ENCODE peak calls at places on chromosomes 3 and 15, in four cellular contexts. P, L, B and Z are unnamed samples. For H3K27me3, the result is how much of the 10 kb centered on the place peaks cover.

GRCh38 chr3:197942956-197943556 is 6.9 kb upstream of the RPL35A start:
- DNase-seq in B (no peak), L (no peak), P (no peak), Z (no peak)

GRCh38 chr15:66956672-66957540 is 108.5 kb upstream of the SMAD3 start:
- DNase-seq in P (no peak), B (no peak), L (no peak), Z (no peak)

GRCh38 chr3:101050061-101050460 is 56.8 kb upstream of the ABI3BP start:
- DNase-seq in B (no peak), P (no peak), L (no peak), Z (no peak)

GRCh38 chr15:41512512-41513281 is 930 bp downstream of the LTK start:
- DNase-seq in B (no peak), L (peak), P (no peak), Z (no peak)

GRCh38 chr3:51519848-51520247 is 18.7 kb upstream of the RAD54L2 start:
- DNase-seq in B (no peak), P (peak), L (no peak), Z (no peak)

GRCh38 chr3:166125179-166125578 is 288.0 kb upstream of the BCHE start:
- DNase-seq in L (no peak), B (no peak), P (peak), Z (no peak)

GRCh38 chr3:16086690-16087089 is 87.8 kb upstream of the GALNT15 start:
- DNase-seq in L (no peak), B (no peak), P (no peak), Z (no peak)

GRCh38 chr15:50138391-50138790 is 19.4 kb upstream of the ATP8B4 start:
- DNase-seq in B (no peak), P (no peak), L (no peak), Z (no peak)

GRCh38 chr3:99700637-99701268 is 62.4 kb downstream of the COL8A1 start:
- DNase-seq in P (peak), B (no peak), L (no peak), Z (no peak)

GRCh38 chr15:71931261-71931660 is 120.9 kb downstream of the NR2E3 start:
- DNase-seq in B (no peak), L (no peak), P (no peak), Z (no peak)

GRCh38 chr15:41438206-41438605 is 21.3 kb downstream of the RTF1 start:
- DNase-seq in L (no peak), B (no peak), P (no peak), Z (no peak)

GRCh38 chr3:47421741-47422649 is 41.2 kb downstream of the PTPN23 start:
- DNase-seq in B (no peak), P (no peak), L (no peak), Z (no peak)

GRCh38 chr3:188656196-188656982 is 502.4 kb downstream of the LPP start:
- DNase-seq in L (no peak), B (no peak), P (no peak), Z (no peak)

GRCh38 chr15:73927003-73927475 is 777 bp downstream of the LOXL1 start:
- DNase-seq in L (peak), B (no peak), P (no peak), Z (no peak)

GRCh38 chr3:193688845-193689714 is 96.1 kb downstream of the OPA1 start:
- DNase-seq in P (no peak), L (no peak), B (no peak), Z (no peak)

GRCh38 chr3:49785565-49786356 is 581 bp downstream of the IP6K1 start:
- DNase-seq in B (no peak), L (no peak), P (no peak), Z (no peak)

GRCh38 chr3:171193693-171194092 is 167.2 kb upstream of the SLC2A2 start:
- DNase-seq in P (no peak), B (no peak), L (no peak), Z (no peak)

DNA sequence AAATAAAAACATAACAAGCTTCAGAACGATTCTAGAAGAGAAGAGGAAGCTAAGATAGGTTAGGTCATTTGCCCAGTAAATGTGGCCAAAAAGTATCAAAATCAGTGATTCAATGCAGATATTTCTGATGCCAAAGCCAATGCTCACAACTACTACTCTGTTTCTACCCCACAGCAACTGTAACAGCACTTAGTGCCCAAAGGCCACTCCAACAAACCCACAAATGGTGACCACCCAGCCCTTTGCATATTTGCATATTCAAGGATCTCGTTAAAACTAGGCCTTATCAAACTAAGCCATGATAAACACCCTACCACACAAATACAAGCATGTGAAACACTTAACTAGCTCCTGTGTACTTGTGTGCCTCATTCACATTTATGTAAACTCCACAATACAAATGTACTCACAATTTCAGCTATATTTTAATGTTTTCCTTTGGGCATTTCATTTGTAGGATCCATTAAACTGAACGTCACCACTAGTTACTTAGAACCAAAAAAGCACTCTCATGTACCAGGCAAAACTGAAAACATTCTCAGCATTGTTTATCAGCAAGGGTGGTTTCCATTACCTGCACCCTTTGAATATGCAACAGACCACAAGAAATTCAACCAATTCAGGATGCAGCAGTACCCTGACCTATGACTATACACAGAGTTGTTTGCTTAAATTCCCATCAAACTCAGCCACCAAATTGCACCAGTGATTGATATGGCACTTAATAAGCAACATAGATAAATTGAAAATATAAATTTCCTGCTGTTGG is 111.3 kb upstream of the STT3B start:
- DNase-seq in L (no peak), B (peak), P (no peak), Z (no peak)
- TF ChIP-seq SUZ12 in L (no peak), B (no peak), P (no peak), Z (no peak)

DNA sequence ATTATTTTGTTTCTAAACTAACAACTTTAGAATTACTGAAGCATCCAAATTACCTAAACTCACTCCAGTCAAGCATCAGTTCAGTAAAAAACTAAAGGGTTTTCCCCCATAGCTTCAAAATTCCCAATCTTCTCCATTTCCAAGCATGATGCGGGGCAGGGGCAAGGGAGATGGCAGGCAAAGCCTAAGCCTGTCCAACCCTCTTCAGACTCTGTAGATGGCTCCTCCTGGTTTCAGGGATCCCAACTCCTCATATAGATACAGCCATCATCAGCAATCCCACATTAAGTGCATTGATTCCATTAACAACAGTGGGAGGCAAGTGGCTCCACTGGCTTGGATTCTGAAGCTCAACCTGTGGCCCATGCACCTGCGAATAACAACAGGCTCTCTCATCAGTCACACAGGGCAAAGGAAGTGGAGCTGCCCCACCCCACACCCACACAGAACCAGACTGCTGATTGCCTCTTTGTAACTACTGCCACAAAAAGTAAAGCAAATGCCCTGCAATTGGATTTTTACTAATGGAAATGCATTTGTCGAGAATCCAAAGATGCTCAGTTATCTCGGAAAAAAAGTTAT is 14.9 kb downstream of the SFMBT1 start:
- DNase-seq in B (no peak), L (peak), P (no peak), Z (no peak)
- TF ChIP-seq YY1 in B (no peak), L (no peak), P (no peak), Z (no peak)

DNA sequence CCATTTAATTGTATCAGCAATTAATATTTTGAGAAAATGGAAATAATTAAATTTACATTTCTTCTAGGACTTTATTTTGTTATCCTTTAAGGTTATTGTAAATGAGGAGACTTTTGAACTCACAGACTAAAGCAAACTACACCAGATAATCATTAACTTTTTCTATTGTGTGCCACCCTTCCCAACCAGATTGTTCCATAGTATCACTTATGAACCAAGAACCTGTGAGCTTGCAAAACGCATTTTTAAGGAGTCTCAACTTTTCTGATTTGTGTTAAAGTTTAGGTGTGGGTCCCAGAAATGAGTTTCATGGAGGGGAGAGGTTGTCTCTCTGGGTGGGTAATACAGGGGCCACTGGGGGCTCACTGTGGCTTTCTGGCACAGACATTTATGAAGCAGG is 75.7 kb downstream of the IGF1R start:
- DNase-seq in P (peak), B (no peak), L (no peak), Z (no peak)
- H3K27me3 ChIP-seq in P (under half), B (under half), L (under half), Z (under half)

GRCh38 chr3:71724584-71725278 is 471 bp downstream of the EIF4E3 start:
- DNase-seq in B (no peak), P (no peak), L (peak), Z (no peak)
- TF ChIP-seq SUZ12 in B (peak), P (no peak), L (peak), Z (no peak)

GRCh38 chr3:38327335-38328009 is 19.1 kb upstream of the XYLB start:
- DNase-seq in B (no peak), P (no peak), L (no peak), Z (no peak)
- TF ChIP-seq YY1 in B (no peak), P (no peak), L (no peak), Z (no peak)

GRCh38 chr3:104947946-104948345 is 418.8 kb upstream of the ALCAM start:
- DNase-seq in B (no peak), L (no peak), P (no peak), Z (no peak)
- H3K27me3 ChIP-seq in B (under half), L (under half), P (under half), Z (under half)

GRCh38 chr15:81304226-81304625 is 19.7 kb downstream of the STARD5 start:
- DNase-seq in L (no peak), B (no peak), P (no peak), Z (no peak)

GRCh38 chr15:81301385-81301784 is 22.6 kb downstream of the STARD5 start:
- DNase-seq in P (no peak), L (no peak), B (no peak), Z (no peak)

GRCh38 chr15:81302605-81303204 is 21.2 kb downstream of the STARD5 start:
- DNase-seq in L (no peak), B (no peak), P (no peak), Z (no peak)

GRCh38 chr15:81301815-81302399 is 22.0 kb downstream of the STARD5 start:
- DNase-seq in P (no peak), B (peak), L (no peak), Z (no peak)

GRCh38 chr15:81303241-81304225 is 20.4 kb downstream of the STARD5 start:
- DNase-seq in L (peak), B (no peak), P (no peak), Z (peak)
- TF ChIP-seq SUZ12 in L (no peak), B (no peak), P (no peak), Z (no peak)

GRCh38 chr3:122618614-122619013 is 41.2 kb downstream of the PARP15 start:
- DNase-seq in L (no peak), P (no peak), B (no peak), Z (no peak)

GRCh38 chr3:122615303-122615702 is 37.9 kb downstream of the PARP15 start:
- DNase-seq in L (no peak), B (no peak), P (no peak), Z (no peak)

GRCh38 chr3:122620399-122620798 is 42.9 kb downstream of the PARP15 start:
- DNase-seq in L (no peak), P (no peak), B (no peak), Z (no peak)

GRCh38 chr3:122621112-122621511 is 43.7 kb downstream of the PARP15 start:
- DNase-seq in B (peak), L (no peak), P (no peak), Z (no peak)

DNA sequence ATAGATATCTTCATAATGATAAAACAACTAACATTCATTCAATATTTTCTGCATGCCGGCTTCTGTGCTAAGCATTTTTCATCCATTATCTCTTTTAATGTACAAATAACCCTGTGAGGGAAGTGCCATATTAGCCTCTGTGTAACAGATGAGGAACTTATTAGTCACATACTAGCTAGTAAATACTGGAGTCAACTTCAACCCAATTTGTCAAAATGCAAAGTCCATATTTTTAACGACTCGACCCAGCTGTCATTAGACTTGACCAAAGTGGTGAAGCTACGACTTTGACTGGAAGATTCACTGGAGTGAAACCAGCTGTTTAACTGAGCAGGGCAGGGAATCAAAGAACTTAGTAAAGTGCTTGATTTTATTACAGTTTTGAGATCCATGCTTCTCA is 41.6 kb downstream of the PARP15 start:
- DNase-seq in P (no peak), B (peak), L (no peak), Z (no peak)
- TF ChIP-seq YY1 in P (no peak), B (no peak), L (no peak), Z (no peak)